ENCODE peak calls at places on chromosome 19, in six cellular contexts. L, R, W, Q, V and E are unnamed samples.
A peak's percentile ranks its signal among the peaks of the same experiment; 100 is the strongest.

GRCh38 chr19:45216677-45217076 is 28.5 kb downstream of the EXOC3L2 start:
- DNase-seq in Q (no peak), W (no peak), L (no peak), R (no peak), V (no peak), E (no peak)

GRCh38 chr19:54517483-54517882 is 14.9 kb downstream of the LAIR2 start:
- DNase-seq in R (peak; percentile 42), L (peak; percentile 45), W (no peak), Q (no peak), V (no peak), E (peak; percentile 28)

GRCh38 chr19:54114340-54114826 is 1.1 kb downstream of the TFPT start:
- DNase-seq in W (no peak), L (no peak), V (no peak), R (no peak), Q (no peak), E (no peak)

GRCh38 chr19:37867831-37868230 is 38.6 kb downstream of the WDR87 start:
- DNase-seq in V (no peak), Q (no peak), R (no peak), L (no peak), W (no peak), E (no peak)

GRCh38 chr19:2462635-2463421 is 6.1 kb upstream of the LMNB2 start:
- DNase-seq in L (peak; percentile 88), W (peak; percentile 91), R (peak; percentile 75), V (peak; percentile 86), Q (peak; percentile 95), E (peak; percentile 93)

GRCh38 chr19:50344661-50345318 is 15.6 kb upstream of the KCNC3 start:
- DNase-seq in R (no peak), W (no peak), Q (no peak), V (peak; percentile 29), L (no peak), E (no peak)

GRCh38 chr19:12745166-12745897 is 6.3 kb upstream of the BEST2 start:
- DNase-seq in W (no peak), R (no peak), V (no peak), Q (no peak), L (no peak), E (no peak)

GRCh38 chr19:16807416-16808274 is 21.6 kb upstream of the SIN3B start:
- DNase-seq in L (no peak), W (no peak), Q (no peak), V (no peak), R (no peak), E (no peak)

GRCh38 chr19:34989248-34989797 is 10.8 kb upstream of the GRAMD1A start:
- DNase-seq in V (no peak), R (no peak), L (no peak), Q (no peak), W (no peak), E (no peak)

GRCh38 chr19:42316223-42317211 is 3.4 kb downstream of the TMEM145 start:
- DNase-seq in Q (no peak), V (no peak), L (no peak), R (no peak), W (no peak), E (no peak)

GRCh38 chr19:16066611-16067104 is 9.6 kb upstream of the TPM4 start:
- DNase-seq in Q (no peak), V (no peak), L (no peak), W (no peak), R (no peak), E (peak; percentile 48)

GRCh38 chr19:1465191-1466016 is 13.6 kb downstream of the C19orf25 start:
- DNase-seq in Q (no peak), L (no peak), W (no peak), V (peak; percentile 67), R (no peak), E (peak; percentile 59)

GRCh38 chr19:51246153-51246552 is 4.7 kb upstream of the SIGLECL1 start:
- DNase-seq in R (no peak), V (no peak), Q (no peak), W (no peak), L (no peak), E (no peak)

GRCh38 chr19:49877879-49878743 is 609 bp downstream of the TBC1D17 start:
- DNase-seq in V (peak; percentile 100), L (peak; percentile 97), R (peak; percentile 97), Q (peak; percentile 99), W (peak; percentile 94), E (peak; percentile 98)

GRCh38 chr19:32387701-32388392 is 17.7 kb upstream of the DPY19L3 start:
- DNase-seq in Q (peak; percentile 76), R (no peak), L (no peak), W (no peak), V (no peak), E (no peak)

GRCh38 chr19:41895745-41896580 is 13.0 kb downstream of the ARHGEF1 start:
- DNase-seq in R (no peak), L (no peak), V (peak; percentile 44), W (no peak), Q (no peak), E (no peak)

GRCh38 chr19:32091196-32091595 is 254.2 kb upstream of the ZNF507 start:
- DNase-seq in Q (no peak), W (no peak), L (no peak), R (no peak), V (no peak), E (no peak)

GRCh38 chr19:39111593-39112199 is 13.9 kb upstream of the PAK4 start:
- DNase-seq in Q (no peak), V (no peak), W (no peak), R (no peak), L (no peak), E (no peak)

GRCh38 chr19:38543807-38544568 is 73.8 kb downstream of the MAP4K1 start:
- DNase-seq in Q (peak; percentile 76), V (peak; percentile 75), R (peak; percentile 9), W (no peak), L (peak; percentile 50), E (peak; percentile 93)

GRCh38 chr19:7301525-7301924 is 7.3 kb upstream of the INSR start:
- DNase-seq in V (no peak), R (no peak), L (no peak), W (no peak), Q (no peak), E (no peak)

GRCh38 chr19:29880498-29881081 is 61.4 kb upstream of the URI1 start:
- DNase-seq in L (no peak), W (no peak), V (no peak), Q (peak; percentile 50), R (no peak), E (no peak)

GRCh38 chr19:5905072-5905778 is 553 bp downstream of the VMAC start:
- DNase-seq in L (no peak), R (no peak), Q (no peak), W (no peak), V (no peak), E (no peak)

GRCh38 chr19:5904302-5905071 is at the start of gene VMAC:
- DNase-seq in W (peak; percentile 100), L (peak; percentile 100), V (peak; percentile 100), R (peak; percentile 100), Q (peak; percentile 100), E (peak; percentile 100)

GRCh38 chr19:5900976-5901375 is 2.6 kb downstream of the NDUFA11 start:
- DNase-seq in V (no peak), L (no peak), W (no peak), R (no peak), Q (no peak), E (no peak)

GRCh38 chr19:5903054-5903501 is 512 bp downstream of the NDUFA11 start:
- DNase-seq in W (no peak), L (no peak), Q (no peak), R (no peak), V (no peak), E (peak; percentile 69)

GRCh38 chr19:5903502-5904301 is at the start of gene NDUFA11:
- DNase-seq in R (peak; percentile 100), L (peak; percentile 99), Q (peak; percentile 100), W (peak; percentile 93), V (peak; percentile 99), E (peak; percentile 98)
- TF ChIP-seq POLR2A in R (peak; percentile 64), L (peak; percentile 71), Q (peak; percentile 76), W (peak; percentile 78), V (peak; percentile 68), E (peak; percentile 84)

GRCh38 chr19:33470040-33470330 is 51.6 kb downstream of the PEPD start:
- DNase-seq in R (no peak), L (no peak), W (no peak), V (peak; percentile 31), Q (no peak), E (no peak)

GRCh38 chr19:33471111-33471996 is 50.2 kb downstream of the PEPD start:
- DNase-seq in W (no peak), R (no peak), Q (no peak), L (no peak), V (peak; percentile 16), E (peak; percentile 16)

GRCh38 chr19:33468361-33469170 is 53.0 kb downstream of the PEPD start:
- DNase-seq in L (no peak), Q (no peak), V (peak; percentile 37), W (no peak), R (no peak), E (peak; percentile 70)

GRCh38 chr19:33469171-33470039 is 52.2 kb downstream of the PEPD start:
- DNase-seq in L (no peak), Q (no peak), W (no peak), R (no peak), V (peak; percentile 20), E (no peak)

DNA sequence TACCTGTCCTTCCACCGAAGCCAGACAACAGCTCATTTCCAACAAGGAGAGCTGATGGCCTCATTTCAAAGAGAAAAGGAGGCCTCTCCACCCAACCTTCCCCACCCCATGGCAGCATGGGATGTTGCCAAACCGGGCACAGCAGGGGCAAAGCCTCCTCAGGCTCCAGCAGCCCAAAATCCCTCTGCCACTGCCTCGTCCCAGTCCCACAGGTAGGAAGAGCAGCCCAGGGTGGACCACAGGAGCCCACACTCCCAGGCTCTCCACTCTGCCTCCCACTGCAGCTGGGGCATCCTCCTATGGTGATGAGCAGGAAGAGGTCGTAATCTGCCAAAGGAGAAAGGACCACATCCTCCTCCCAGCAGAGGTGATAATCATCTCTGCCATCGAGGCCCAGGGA is 50.9 kb downstream of the PEPD start:
- DNase-seq in V (peak; percentile 31), Q (no peak), W (no peak), L (no peak), R (no peak), E (no peak)
- TF ChIP-seq POLR2A in V (no peak), Q (no peak), W (no peak), L (no peak), R (no peak), E (no peak)

GRCh38 chr19:47742636-47743035 is 2.7 kb upstream of the NOP53 start:
- DNase-seq in W (no peak), L (no peak), V (no peak), Q (no peak), R (no peak), E (no peak)

GRCh38 chr19:47741544-47742125 is 3.7 kb upstream of the NOP53 start:
- DNase-seq in L (no peak), V (no peak), R (no peak), Q (no peak), W (no peak), E (no peak)

GRCh38 chr19:47749326-47749725 is 4.0 kb downstream of the NOP53 start:
- DNase-seq in Q (no peak), L (no peak), W (no peak), V (no peak), R (no peak), E (no peak)

GRCh38 chr19:47740866-47741519 is 4.4 kb upstream of the NOP53 start:
- DNase-seq in Q (no peak), V (no peak), W (no peak), R (no peak), L (no peak), E (peak; percentile 34)

GRCh38 chr19:47745010-47745901 is at the start of gene NOP53:
- DNase-seq in L (peak; percentile 98), Q (peak; percentile 99), R (peak; percentile 97), V (peak; percentile 96), W (peak; percentile 96), E (peak; percentile 97)
- TF ChIP-seq POLR2A in L (peak; percentile 90), Q (peak; percentile 84), R (peak; percentile 88), V (peak; percentile 78), W (peak; percentile 94), E (peak; percentile 87)

GRCh38 chr19:19192910-19193423 is 909 bp downstream of the RFXANK start:
- DNase-seq in R (no peak), V (no peak), L (no peak), W (no peak), Q (no peak), E (no peak)
- TF ChIP-seq POLR2A in R (no peak), V (no peak), L (no peak), W (no peak), Q (no peak), E (no peak)